ENCODE peak calls at places on chromosomes 13 and 19, in four cellular contexts. R is tibial nerve, G is MM.1S, Q is aorta. N is an unnamed sample.
A peak's percentile ranks its signal among the peaks of the same experiment; 100 is the strongest.

GRCh38 chr19:58021541-58022282 is 12.1 kb upstream of the ZSCAN1 start:
- DNase-seq in R (peak; percentile 59), G (peak; percentile 8), Q (no peak), N (no peak)

GRCh38 chr13:113652404-113653263 is 5.4 kb downstream of the ATP4B start:
- DNase-seq in R (no peak), G (no peak), Q (peak; percentile 34), N (peak; percentile 45)

GRCh38 chr19:49681830-49682229 is 4.8 kb downstream of the PRMT1 start:
- DNase-seq in R (no peak), G (no peak), Q (no peak), N (no peak)

GRCh38 chr13:29925457-29925856 is 75.0 kb upstream of the UBL3 start:
- DNase-seq in R (peak; percentile 87), G (no peak), Q (peak; percentile 92), N (no peak)

GRCh38 chr13:20550799-20551198 is 16.2 kb upstream of the IFT88 start:
- DNase-seq in R (no peak), G (no peak), Q (no peak), N (no peak)

GRCh38 chr19:46602392-46603194 is 1.5 kb downstream of the CALM3 start:
- DNase-seq in R (no peak), G (no peak), Q (no peak), N (peak; percentile 61)

GRCh38 chr13:20968745-20969144 is 66.2 kb upstream of the XPO4 start:
- DNase-seq in R (no peak), G (peak; percentile 20), Q (no peak), N (no peak)

GRCh38 chr13:112837371-112838037 is 131.5 kb upstream of the MCF2L start:
- DNase-seq in R (peak; percentile 34), G (no peak), Q (no peak), N (no peak)

GRCh38 chr13:89520468-89520867 is 1827.0 kb upstream of the MIR17HG start:
- DNase-seq in R (no peak), G (no peak), Q (no peak), N (no peak)

GRCh38 chr13:106619688-106620555 is 52.0 kb upstream of the ARGLU1 start:
- DNase-seq in R (peak; percentile 23), G (peak; percentile 54), Q (no peak), N (no peak)

GRCh38 chr13:48892311-48892710 is 83.4 kb upstream of the FNDC3A start:
- DNase-seq in R (no peak), G (no peak), Q (no peak), N (no peak)

GRCh38 chr13:73715114-73715909 is 418.9 kb downstream of the KLF12 start:
- DNase-seq in R (no peak), G (peak; percentile 84), Q (no peak), N (no peak)

GRCh38 chr19:55384576-55385235 is 614 bp upstream of the TMEM238 start:
- DNase-seq in R (peak; percentile 14), G (no peak), Q (no peak), N (no peak)
- H3K4me1 ChIP-seq in R (peaks cover 53% of the 10 kb centered on the region), G (peaks cover 29% of the 10 kb centered on the region), Q (no peaks in the 10 kb centered on the region), N (peaks cover 9% of the 10 kb centered on the region)

DNA sequence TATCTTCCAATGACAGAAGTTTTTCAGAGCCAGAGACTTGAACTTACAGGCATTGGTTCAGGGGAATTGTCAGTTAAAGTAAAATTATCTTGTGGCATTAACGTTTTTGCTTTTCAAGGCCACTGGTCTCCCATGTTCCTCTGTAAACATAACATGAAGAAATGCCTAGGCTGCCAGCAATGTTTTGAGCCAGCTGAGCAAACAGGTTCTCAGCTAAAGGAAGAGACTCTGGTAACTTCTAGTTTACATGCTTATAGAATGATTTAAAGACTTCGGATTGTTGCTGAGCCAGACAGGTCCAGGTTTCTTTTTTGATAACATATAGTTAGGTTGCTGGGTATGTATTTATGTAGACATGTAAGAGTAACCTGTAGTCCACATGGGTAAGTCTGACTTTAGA is 35.7 kb downstream of the ZNF493 start:
- DNase-seq in R (no peak), G (no peak), Q (no peak), N (no peak)
- H3K4me1 ChIP-seq in R (no peaks in the 10 kb centered on the region), G (no peaks in the 10 kb centered on the region), Q (no peaks in the 10 kb centered on the region), N (no peaks in the 10 kb centered on the region)

GRCh38 chr19:5014941-5015340 is 46.0 kb downstream of the KDM4B start:
- DNase-seq in R (no peak), G (no peak), Q (no peak), N (no peak)
- H3K4me1 ChIP-seq in R (peaks cover 52% of the 10 kb centered on the region), G (no peaks in the 10 kb centered on the region), Q (no peaks in the 10 kb centered on the region), N (peaks cover 9% of the 10 kb centered on the region)

DNA sequence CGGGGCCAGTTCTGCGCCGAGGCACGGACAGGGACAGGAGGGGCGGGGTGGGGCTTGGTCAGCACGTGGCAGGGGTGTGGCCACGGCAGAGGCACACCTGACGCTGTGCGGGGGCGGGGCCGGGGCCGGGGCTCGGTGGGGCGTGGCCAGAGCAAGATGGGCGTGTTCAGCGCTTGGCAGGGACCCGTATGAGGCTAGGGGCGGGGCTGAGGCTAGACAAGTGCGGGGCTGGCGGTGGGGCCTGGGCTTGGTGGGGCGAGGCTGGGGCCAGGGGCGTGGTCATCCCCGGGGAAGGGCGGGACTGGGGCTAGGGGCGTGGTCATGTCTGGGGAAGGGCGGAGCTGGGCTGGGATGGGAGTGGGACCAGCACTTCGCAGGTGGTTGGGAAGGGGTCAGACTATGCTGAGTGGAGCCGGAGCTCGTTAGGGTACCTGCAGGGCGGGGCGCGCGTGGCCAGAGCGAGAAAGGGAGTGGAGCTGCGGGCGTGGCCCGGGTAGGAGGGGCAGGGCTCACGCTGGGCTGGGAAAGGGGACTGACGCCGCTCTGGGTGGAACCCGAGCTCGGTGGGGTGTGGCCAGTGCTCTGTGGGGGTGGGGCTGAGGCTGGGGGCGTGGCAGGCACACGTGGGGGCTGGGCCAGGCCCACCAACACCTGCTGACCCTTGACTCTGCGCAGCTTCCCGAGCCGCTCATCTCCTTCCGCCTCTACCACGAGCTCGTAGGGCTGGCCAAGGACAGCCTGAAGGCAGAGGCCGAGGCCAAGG is 12.8 kb downstream of the POLR2E start:
- DNase-seq in R (no peak), G (no peak), Q (no peak), N (peak; percentile 93)
- H3K4me1 ChIP-seq in R (peaks cover 35% of the 10 kb centered on the region), G (peaks cover 5% of the 10 kb centered on the region), Q (no peaks in the 10 kb centered on the region), N (peaks cover 3% of the 10 kb centered on the region)

GRCh38 chr19:45444318-45445041 is 20.8 kb upstream of the ERCC1 start:
- DNase-seq in R (peak; percentile 91), G (peak; percentile 89), Q (peak; percentile 97), N (peak; percentile 79)
- H3K4me1 ChIP-seq in R (peaks cover 54% of the 10 kb centered on the region), G (peaks cover 16% of the 10 kb centered on the region), Q (no peaks in the 10 kb centered on the region), N (peaks cover 44% of the 10 kb centered on the region)

GRCh38 chr19:34275705-34276104 is 21.4 kb downstream of the GARRE1 start:
- DNase-seq in R (no peak), G (no peak), Q (no peak), N (no peak)

GRCh38 chr19:34269968-34270621 is 15.7 kb downstream of the GARRE1 start:
- DNase-seq in R (peak; percentile 27), G (peak; percentile 85), Q (peak; percentile 80), N (no peak)

GRCh38 chr19:34274827-34275625 is 20.7 kb downstream of the GARRE1 start:
- DNase-seq in R (no peak), G (no peak), Q (no peak), N (no peak)

GRCh38 chr19:34274284-34274826 is 20.0 kb downstream of the GARRE1 start:
- DNase-seq in R (no peak), G (no peak), Q (no peak), N (no peak)

DNA sequence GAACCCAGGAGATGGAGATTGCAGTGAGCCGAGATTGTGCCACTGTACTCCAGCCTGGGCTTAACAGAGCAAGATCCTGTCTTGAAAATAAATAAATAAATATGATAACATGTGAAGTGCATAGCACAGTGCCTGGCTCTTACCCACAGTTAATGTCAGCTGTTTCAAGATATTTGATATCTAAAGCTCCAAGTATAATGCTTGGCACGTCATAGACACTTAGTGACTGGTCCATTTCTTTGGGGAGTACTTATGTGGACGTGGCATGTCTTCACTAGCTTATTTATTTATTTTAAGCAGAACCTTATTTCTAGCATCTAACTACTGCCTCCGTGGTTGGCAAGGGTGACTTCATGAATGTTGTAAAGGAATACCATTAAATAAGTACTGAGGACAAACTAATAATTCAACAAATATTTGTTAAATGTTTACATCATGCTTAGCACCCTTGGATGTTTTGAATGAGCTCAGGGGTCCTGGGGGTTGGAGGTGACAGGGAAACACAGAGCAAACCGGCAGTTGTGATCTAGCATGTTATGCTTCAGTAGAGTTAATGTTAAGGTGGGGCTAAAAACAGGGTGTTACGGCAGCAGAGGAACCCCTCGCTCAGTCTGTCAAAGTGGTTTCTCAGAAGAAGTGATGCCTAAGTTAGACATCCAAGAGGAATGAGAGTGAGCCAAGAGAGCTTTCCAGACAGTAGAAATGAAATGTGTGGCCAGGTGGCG is 18.9 kb downstream of the GARRE1 start:
- DNase-seq in R (no peak), G (no peak), Q (no peak), N (no peak)
- H3K4me1 ChIP-seq in R (peaks cover 68% of the 10 kb centered on the region), G (peaks cover 19% of the 10 kb centered on the region), Q (peaks cover 7% of the 10 kb centered on the region), N (peaks cover 34% of the 10 kb centered on the region)

N was measured in RWPE2.